ENCODE peak calls at places on chromosomes 12 and 14, in six cellular contexts. One of them, this sample, is unnamed.

GRCh38 chr12:9134981-9135628 is 19.4 kb upstream of the A2M start:
- DNase-seq in cardiac muscle cell: no peak
- DNase-seq in left lung: peak; percentile 37
- DNase-seq in left ventricle myocardium inferior: no peak
- DNase-seq in astrocyte: no peak
- DNase-seq in endodermal cell: peak; percentile 69
- DNase-seq in this sample: no peak

GRCh38 chr12:29796823-29797263 is 13.1 kb upstream of the TMTC1 start:
- DNase-seq in cardiac muscle cell: no peak
- DNase-seq in left lung: no peak
- DNase-seq in left ventricle myocardium inferior: no peak
- DNase-seq in astrocyte: peak; percentile 91
- DNase-seq in endodermal cell: no peak
- DNase-seq in this sample: no peak

GRCh38 chr14:77044776-77045569 is 16.5 kb upstream of the IRF2BPL start:
- DNase-seq in cardiac muscle cell: no peak
- DNase-seq in left lung: no peak
- DNase-seq in left ventricle myocardium inferior: peak; percentile 62
- DNase-seq in astrocyte: no peak
- DNase-seq in endodermal cell: peak; percentile 66
- DNase-seq in this sample: peak; percentile 83

GRCh38 chr14:64762044-64763034 is 58.1 kb downstream of the PLEKHG3 start:
- DNase-seq in cardiac muscle cell: peak; percentile 92
- DNase-seq in left lung: peak; percentile 69
- DNase-seq in left ventricle myocardium inferior: peak; percentile 82
- DNase-seq in astrocyte: peak; percentile 92
- DNase-seq in endodermal cell: peak; percentile 67
- DNase-seq in this sample: peak; percentile 84

GRCh38 chr14:76591270-76591669 is 170.0 kb upstream of the VASH1 start:
- DNase-seq in cardiac muscle cell: no peak
- DNase-seq in left lung: no peak
- DNase-seq in left ventricle myocardium inferior: no peak
- DNase-seq in astrocyte: no peak
- DNase-seq in endodermal cell: no peak
- DNase-seq in this sample: no peak

GRCh38 chr14:52834440-52834842 is 43.0 kb upstream of the GNPNAT1 start:
- DNase-seq in cardiac muscle cell: no peak
- DNase-seq in left lung: no peak
- DNase-seq in left ventricle myocardium inferior: no peak
- DNase-seq in astrocyte: peak; percentile 82
- DNase-seq in endodermal cell: no peak
- DNase-seq in this sample: no peak

GRCh38 chr12:95574799-95575452 is 23.6 kb upstream of the USP44 start:
- DNase-seq in cardiac muscle cell: peak; percentile 62
- DNase-seq in left lung: no peak
- DNase-seq in left ventricle myocardium inferior: no peak
- DNase-seq in astrocyte: peak; percentile 34
- DNase-seq in endodermal cell: peak; percentile 67
- DNase-seq in this sample: no peak

GRCh38 chr12:56130876-56131275 is 2.8 kb downstream of the ESYT1 start:
- DNase-seq in cardiac muscle cell: no peak
- DNase-seq in left lung: no peak
- DNase-seq in left ventricle myocardium inferior: no peak
- DNase-seq in astrocyte: no peak
- DNase-seq in endodermal cell: no peak
- DNase-seq in this sample: no peak

GRCh38 chr12:72872488-72872887 is 600.3 kb downstream of the TRHDE start:
- DNase-seq in cardiac muscle cell: no peak
- DNase-seq in left lung: no peak
- DNase-seq in left ventricle myocardium inferior: no peak
- DNase-seq in astrocyte: no peak
- DNase-seq in endodermal cell: no peak
- DNase-seq in this sample: no peak

GRCh38 chr12:65074932-65075331 is 46.2 kb downstream of the WIF1 start:
- DNase-seq in cardiac muscle cell: no peak
- DNase-seq in left lung: no peak
- DNase-seq in left ventricle myocardium inferior: no peak
- DNase-seq in astrocyte: no peak
- DNase-seq in endodermal cell: peak; percentile 57
- DNase-seq in this sample: no peak

GRCh38 chr12:51850933-51851244 is 2.4 kb upstream of the FIGNL2 start:
- DNase-seq in cardiac muscle cell: no peak
- DNase-seq in left lung: no peak
- DNase-seq in left ventricle myocardium inferior: no peak
- DNase-seq in astrocyte: no peak
- DNase-seq in endodermal cell: peak; percentile 49
- DNase-seq in this sample: no peak

GRCh38 chr12:51850081-51850932 is 1.8 kb upstream of the FIGNL2 start:
- DNase-seq in cardiac muscle cell: no peak
- DNase-seq in left lung: no peak
- DNase-seq in left ventricle myocardium inferior: no peak
- DNase-seq in astrocyte: no peak
- DNase-seq in endodermal cell: peak; percentile 52
- DNase-seq in this sample: no peak

GRCh38 chr12:51847830-51848727 is at the start of gene FIGNL2:
- DNase-seq in cardiac muscle cell: peak; percentile 58
- DNase-seq in left lung: no peak
- DNase-seq in left ventricle myocardium inferior: peak; percentile 42
- DNase-seq in astrocyte: no peak
- DNase-seq in endodermal cell: peak; percentile 86
- DNase-seq in this sample: no peak

GRCh38 chr12:51846911-51847829 is 1.3 kb downstream of the FIGNL2 start:
- DNase-seq in cardiac muscle cell: peak; percentile 69
- DNase-seq in left lung: no peak
- DNase-seq in left ventricle myocardium inferior: peak; percentile 65
- DNase-seq in astrocyte: no peak
- DNase-seq in endodermal cell: peak; percentile 92
- DNase-seq in this sample: no peak

GRCh38 chr12:51848843-51849735 is 571 bp upstream of the FIGNL2 start:
- DNase-seq in cardiac muscle cell: peak; percentile 79
- DNase-seq in left lung: no peak
- DNase-seq in left ventricle myocardium inferior: no peak
- DNase-seq in astrocyte: no peak
- DNase-seq in endodermal cell: peak; percentile 91
- DNase-seq in this sample: no peak
- TF ChIP-seq CTCF in cardiac muscle cell: no peak
- TF ChIP-seq CTCF in left lung: no peak
- TF ChIP-seq CTCF in left ventricle myocardium inferior: no peak
- TF ChIP-seq CTCF in astrocyte: no peak
- TF ChIP-seq CTCF in endodermal cell: peak; percentile 56
- TF ChIP-seq CTCF in this sample: no peak

GRCh38 chr12:121799842-121800693 is 3.7 kb upstream of the SETD1B start:
- DNase-seq in cardiac muscle cell: peak; percentile 79
- DNase-seq in left lung: peak; percentile 93
- DNase-seq in left ventricle myocardium inferior: peak; percentile 94
- DNase-seq in astrocyte: peak; percentile 77
- DNase-seq in endodermal cell: peak; percentile 95
- DNase-seq in this sample: peak; percentile 93

GRCh38 chr12:121800694-121801600 is 2.9 kb upstream of the SETD1B start:
- DNase-seq in cardiac muscle cell: peak; percentile 76
- DNase-seq in left lung: peak; percentile 81
- DNase-seq in left ventricle myocardium inferior: peak; percentile 85
- DNase-seq in astrocyte: peak; percentile 74
- DNase-seq in endodermal cell: peak; percentile 89
- DNase-seq in this sample: peak; percentile 86

GRCh38 chr12:121798807-121799174 is 5.0 kb upstream of the SETD1B start:
- DNase-seq in cardiac muscle cell: no peak
- DNase-seq in left lung: peak; percentile 33
- DNase-seq in left ventricle myocardium inferior: no peak
- DNase-seq in astrocyte: no peak
- DNase-seq in endodermal cell: no peak
- DNase-seq in this sample: no peak

GRCh38 chr12:121797937-121798801 is 4.7 kb upstream of the RHOF start:
- DNase-seq in cardiac muscle cell: no peak
- DNase-seq in left lung: peak; percentile 76
- DNase-seq in left ventricle myocardium inferior: peak; percentile 84
- DNase-seq in astrocyte: no peak
- DNase-seq in endodermal cell: peak; percentile 89
- DNase-seq in this sample: no peak

GRCh38 chr12:121799175-121799841 is 4.5 kb upstream of the SETD1B start:
- DNase-seq in cardiac muscle cell: peak; percentile 84
- DNase-seq in left lung: peak; percentile 82
- DNase-seq in left ventricle myocardium inferior: peak; percentile 78
- DNase-seq in astrocyte: peak; percentile 86
- DNase-seq in endodermal cell: peak; percentile 90
- DNase-seq in this sample: peak; percentile 88
- TF ChIP-seq CTCF in cardiac muscle cell: no peak
- TF ChIP-seq CTCF in left lung: no peak
- TF ChIP-seq CTCF in left ventricle myocardium inferior: peak; percentile 24
- TF ChIP-seq CTCF in astrocyte: no peak
- TF ChIP-seq CTCF in endodermal cell: no peak
- TF ChIP-seq CTCF in this sample: no peak

GRCh38 chr14:68462683-68463082 is 330.2 kb downstream of the ZFP36L1 start:
- DNase-seq in cardiac muscle cell: no peak
- DNase-seq in left lung: no peak
- DNase-seq in left ventricle myocardium inferior: no peak
- DNase-seq in astrocyte: no peak
- DNase-seq in endodermal cell: no peak
- DNase-seq in this sample: no peak
- TF ChIP-seq CTCF in cardiac muscle cell: peak; percentile 25
- TF ChIP-seq CTCF in left lung: no peak
- TF ChIP-seq CTCF in left ventricle myocardium inferior: no peak
- TF ChIP-seq CTCF in astrocyte: peak; percentile 37
- TF ChIP-seq CTCF in endodermal cell: peak; percentile 63
- TF ChIP-seq CTCF in this sample: no peak

DNA sequence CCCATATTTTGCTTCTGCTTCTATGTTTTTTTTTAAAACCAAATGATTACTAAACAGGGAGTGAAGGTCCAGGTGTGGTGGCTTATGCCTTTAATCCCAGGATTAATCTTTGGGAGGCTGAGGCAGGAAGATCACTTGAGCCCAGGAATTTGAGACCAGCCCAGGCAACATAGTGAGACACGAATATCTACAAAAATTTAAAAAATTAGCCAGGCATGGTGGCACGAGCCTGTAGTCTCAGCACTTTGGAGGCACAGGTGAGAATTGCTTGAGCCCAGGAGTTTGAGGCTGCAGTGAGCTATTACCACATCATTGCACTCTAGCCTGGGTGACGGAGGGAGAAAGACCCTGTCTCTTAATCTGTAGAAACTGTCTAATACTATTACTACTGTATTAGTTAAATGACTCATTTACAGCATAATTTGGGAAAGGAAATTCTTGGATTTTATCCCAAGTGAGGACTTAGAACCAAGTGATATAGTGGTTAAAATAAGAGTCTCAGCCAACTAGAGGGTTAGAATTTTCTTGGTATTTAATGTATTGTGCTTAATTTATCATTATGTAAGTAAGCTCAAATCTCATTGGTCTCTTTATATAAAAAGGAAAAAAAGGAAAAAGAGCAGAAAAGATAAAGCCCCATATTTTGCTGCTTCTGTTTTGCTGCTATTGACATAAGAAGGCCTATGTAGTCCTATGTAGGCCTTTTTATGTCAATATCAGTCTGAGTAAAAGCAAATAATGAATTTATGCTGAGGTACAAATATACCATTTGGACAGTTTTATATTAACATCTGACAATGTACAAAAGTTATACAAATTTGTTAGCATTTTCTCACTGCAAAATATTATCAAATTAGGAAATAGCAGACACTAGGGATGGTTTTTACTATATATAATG is 163.4 kb downstream of the RAD51B start:
- DNase-seq in cardiac muscle cell: no peak
- DNase-seq in left lung: no peak
- DNase-seq in left ventricle myocardium inferior: no peak
- DNase-seq in astrocyte: peak; percentile 58
- DNase-seq in endodermal cell: no peak
- DNase-seq in this sample: no peak
- TF ChIP-seq CTCF in cardiac muscle cell: no peak
- TF ChIP-seq CTCF in left lung: no peak
- TF ChIP-seq CTCF in left ventricle myocardium inferior: no peak
- TF ChIP-seq CTCF in astrocyte: no peak
- TF ChIP-seq CTCF in endodermal cell: no peak
- TF ChIP-seq CTCF in this sample: no peak

GRCh38 chr12:57520008-57520726 is at the start of gene DDIT3:
- DNase-seq in cardiac muscle cell: peak; percentile 100
- DNase-seq in left lung: peak; percentile 100
- DNase-seq in left ventricle myocardium inferior: peak; percentile 100
- DNase-seq in astrocyte: peak; percentile 88
- DNase-seq in endodermal cell: peak; percentile 100
- DNase-seq in this sample: peak; percentile 100
- TF ChIP-seq CTCF in cardiac muscle cell: no peak
- TF ChIP-seq CTCF in left lung: no peak
- TF ChIP-seq CTCF in left ventricle myocardium inferior: no peak
- TF ChIP-seq CTCF in astrocyte: no peak
- TF ChIP-seq CTCF in endodermal cell: no peak
- TF ChIP-seq CTCF in this sample: no peak

DNA sequence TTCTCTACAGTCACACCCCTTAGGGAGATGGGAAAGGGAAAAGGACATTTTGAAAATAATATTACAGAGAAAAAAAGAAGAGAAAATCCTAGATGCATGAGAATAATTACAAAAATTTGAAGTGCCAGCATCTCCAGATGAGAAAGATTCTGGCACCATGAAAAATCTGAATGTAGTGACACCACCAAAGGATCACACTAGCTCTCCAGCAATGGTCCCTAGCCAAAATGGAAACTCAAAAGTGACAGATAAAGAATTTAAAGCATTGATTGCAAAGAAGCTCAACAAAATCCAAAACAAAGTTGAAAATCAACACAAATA is 27.4 kb upstream of the GARIN6 start:
- DNase-seq in cardiac muscle cell: no peak
- DNase-seq in left lung: no peak
- DNase-seq in left ventricle myocardium inferior: no peak
- DNase-seq in astrocyte: no peak
- DNase-seq in endodermal cell: no peak
- DNase-seq in this sample: no peak
- TF ChIP-seq CTCF in cardiac muscle cell: no peak
- TF ChIP-seq CTCF in left lung: no peak
- TF ChIP-seq CTCF in left ventricle myocardium inferior: no peak
- TF ChIP-seq CTCF in astrocyte: no peak
- TF ChIP-seq CTCF in endodermal cell: no peak
- TF ChIP-seq CTCF in this sample: no peak

GRCh38 chr12:32106153-32106516 is 512 bp upstream of the BICD1 start:
- DNase-seq in cardiac muscle cell: peak; percentile 3
- DNase-seq in left lung: no peak
- DNase-seq in left ventricle myocardium inferior: no peak
- DNase-seq in astrocyte: no peak
- DNase-seq in endodermal cell: no peak
- DNase-seq in this sample: no peak

GRCh38 chr12:32104572-32105355 is 1.9 kb upstream of the BICD1 start:
- DNase-seq in cardiac muscle cell: no peak
- DNase-seq in left lung: no peak
- DNase-seq in left ventricle myocardium inferior: no peak
- DNase-seq in astrocyte: no peak
- DNase-seq in endodermal cell: no peak
- DNase-seq in this sample: no peak

GRCh38 chr12:32107376-32108267 is 975 bp downstream of the BICD1 start:
- DNase-seq in cardiac muscle cell: peak; percentile 27
- DNase-seq in left lung: no peak
- DNase-seq in left ventricle myocardium inferior: no peak
- DNase-seq in astrocyte: peak; percentile 84
- DNase-seq in endodermal cell: peak; percentile 72
- DNase-seq in this sample: no peak

GRCh38 chr12:32108829-32109228 is 2.2 kb downstream of the BICD1 start:
- DNase-seq in cardiac muscle cell: no peak
- DNase-seq in left lung: no peak
- DNase-seq in left ventricle myocardium inferior: no peak
- DNase-seq in astrocyte: no peak
- DNase-seq in endodermal cell: no peak
- DNase-seq in this sample: no peak

GRCh38 chr12:32106517-32107366 is at the start of gene BICD1:
- DNase-seq in cardiac muscle cell: peak; percentile 91
- DNase-seq in left lung: peak; percentile 90
- DNase-seq in left ventricle myocardium inferior: peak; percentile 90
- DNase-seq in astrocyte: peak; percentile 80
- DNase-seq in endodermal cell: peak; percentile 95
- DNase-seq in this sample: peak; percentile 87
- TF ChIP-seq CTCF in cardiac muscle cell: peak; percentile 36
- TF ChIP-seq CTCF in left lung: peak; percentile 27
- TF ChIP-seq CTCF in left ventricle myocardium inferior: peak; percentile 61
- TF ChIP-seq CTCF in astrocyte: no peak
- TF ChIP-seq CTCF in endodermal cell: peak; percentile 80
- TF ChIP-seq CTCF in this sample: peak; percentile 62

This sample was measured in right atrium auricular region.